ENCODE peak calls at places on chromosomes 11 and 22, in seven cellular contexts. One of them, this sample, is unnamed.

GRCh38 chr11:128342511-128343133 is 244.7 kb downstream of the ETS1 start:
- DNase-seq in type B pancreatic cell: no peak
- DNase-seq in naive thymus-derived CD8-positive, alpha-beta T cell: no peak
- DNase-seq in activated naive CD8-positive, alpha-beta T cell treated with anti-CD3 and anti-CD28 coated beads, Interleukin-2, amount 10 ng/mL, durations not matched to agents 7 days and 5 days: peak
- DNase-seq in osteoblast: no peak
- DNase-seq in mammary epithelial cell: peak
- DNase-seq in WERI-Rb-1: peak
- DNase-seq in this sample: peak

GRCh38 chr11:128026596-128026995 is 560.8 kb downstream of the ETS1 start:
- DNase-seq in type B pancreatic cell: no peak
- DNase-seq in mammary epithelial cell: peak
- DNase-seq in WERI-Rb-1: no peak
- DNase-seq in activated naive CD8-positive, alpha-beta T cell treated with anti-CD3 and anti-CD28 coated beads, Interleukin-2, amount 10 ng/mL, durations not matched to agents 7 days and 5 days: no peak
- DNase-seq in naive thymus-derived CD8-positive, alpha-beta T cell: no peak
- DNase-seq in osteoblast: peak
- DNase-seq in this sample: no peak

GRCh38 chr22:19478086-19478392 is 954 bp downstream of the UFD1 start:
- DNase-seq in osteoblast: peak
- DNase-seq in WERI-Rb-1: no peak
- DNase-seq in mammary epithelial cell: no peak
- DNase-seq in type B pancreatic cell: no peak
- DNase-seq in naive thymus-derived CD8-positive, alpha-beta T cell: no peak
- DNase-seq in activated naive CD8-positive, alpha-beta T cell treated with anti-CD3 and anti-CD28 coated beads, Interleukin-2, amount 10 ng/mL, durations not matched to agents 7 days and 5 days: no peak
- DNase-seq in this sample: no peak

GRCh38 chr11:59097113-59097708 is 9.8 kb upstream of the FAM111B start:
- DNase-seq in type B pancreatic cell: no peak
- DNase-seq in mammary epithelial cell: peak
- DNase-seq in naive thymus-derived CD8-positive, alpha-beta T cell: peak
- DNase-seq in WERI-Rb-1: peak
- DNase-seq in osteoblast: peak
- DNase-seq in activated naive CD8-positive, alpha-beta T cell treated with anti-CD3 and anti-CD28 coated beads, Interleukin-2, amount 10 ng/mL, durations not matched to agents 7 days and 5 days: peak
- DNase-seq in this sample: peak

GRCh38 chr11:123173040-123173855 is 21.8 kb downstream of the CLMP start:
- DNase-seq in osteoblast: peak
- DNase-seq in WERI-Rb-1: no peak
- DNase-seq in type B pancreatic cell: no peak
- DNase-seq in mammary epithelial cell: peak
- DNase-seq in naive thymus-derived CD8-positive, alpha-beta T cell: no peak
- DNase-seq in activated naive CD8-positive, alpha-beta T cell treated with anti-CD3 and anti-CD28 coated beads, Interleukin-2, amount 10 ng/mL, durations not matched to agents 7 days and 5 days: no peak
- DNase-seq in this sample: no peak

GRCh38 chr11:18522388-18522787 is 4.4 kb downstream of the TSG101 start:
- DNase-seq in mammary epithelial cell: no peak
- DNase-seq in activated naive CD8-positive, alpha-beta T cell treated with anti-CD3 and anti-CD28 coated beads, Interleukin-2, amount 10 ng/mL, durations not matched to agents 7 days and 5 days: no peak
- DNase-seq in type B pancreatic cell: no peak
- DNase-seq in osteoblast: no peak
- DNase-seq in WERI-Rb-1: no peak
- DNase-seq in naive thymus-derived CD8-positive, alpha-beta T cell: no peak
- DNase-seq in this sample: no peak

GRCh38 chr11:88231894-88232482 is 56.7 kb upstream of the RAB38 start:
- DNase-seq in mammary epithelial cell: peak
- DNase-seq in WERI-Rb-1: peak
- DNase-seq in osteoblast: peak
- DNase-seq in naive thymus-derived CD8-positive, alpha-beta T cell: peak
- DNase-seq in type B pancreatic cell: no peak
- DNase-seq in activated naive CD8-positive, alpha-beta T cell treated with anti-CD3 and anti-CD28 coated beads, Interleukin-2, amount 10 ng/mL, durations not matched to agents 7 days and 5 days: no peak
- DNase-seq in this sample: no peak

GRCh38 chr11:86484164-86484794 is 109.6 kb downstream of the CCDC81 start:
- DNase-seq in mammary epithelial cell: peak
- DNase-seq in naive thymus-derived CD8-positive, alpha-beta T cell: no peak
- DNase-seq in type B pancreatic cell: no peak
- DNase-seq in WERI-Rb-1: no peak
- DNase-seq in activated naive CD8-positive, alpha-beta T cell treated with anti-CD3 and anti-CD28 coated beads, Interleukin-2, amount 10 ng/mL, durations not matched to agents 7 days and 5 days: no peak
- DNase-seq in osteoblast: peak
- DNase-seq in this sample: no peak

GRCh38 chr11:119684361-119685072 is 44.5 kb downstream of the NECTIN1 start:
- DNase-seq in WERI-Rb-1: no peak
- DNase-seq in mammary epithelial cell: peak
- DNase-seq in type B pancreatic cell: no peak
- DNase-seq in naive thymus-derived CD8-positive, alpha-beta T cell: no peak
- DNase-seq in osteoblast: peak
- DNase-seq in activated naive CD8-positive, alpha-beta T cell treated with anti-CD3 and anti-CD28 coated beads, Interleukin-2, amount 10 ng/mL, durations not matched to agents 7 days and 5 days: no peak
- DNase-seq in this sample: no peak

GRCh38 chr22:50627914-50628542 is at the start of gene ARSA:
- DNase-seq in mammary epithelial cell: peak
- DNase-seq in activated naive CD8-positive, alpha-beta T cell treated with anti-CD3 and anti-CD28 coated beads, Interleukin-2, amount 10 ng/mL, durations not matched to agents 7 days and 5 days: peak
- DNase-seq in WERI-Rb-1: peak
- DNase-seq in type B pancreatic cell: peak
- DNase-seq in osteoblast: peak
- DNase-seq in naive thymus-derived CD8-positive, alpha-beta T cell: peak
- DNase-seq in this sample: peak

GRCh38 chr11:130636672-130637463 is 188.4 kb downstream of the ADAMTS15 start:
- DNase-seq in osteoblast: peak
- DNase-seq in naive thymus-derived CD8-positive, alpha-beta T cell: no peak
- DNase-seq in type B pancreatic cell: no peak
- DNase-seq in mammary epithelial cell: peak
- DNase-seq in WERI-Rb-1: no peak
- DNase-seq in activated naive CD8-positive, alpha-beta T cell treated with anti-CD3 and anti-CD28 coated beads, Interleukin-2, amount 10 ng/mL, durations not matched to agents 7 days and 5 days: no peak
- DNase-seq in this sample: no peak

GRCh38 chr22:45604239-45604711 is 67.4 kb upstream of the ATXN10 start:
- DNase-seq in osteoblast: peak
- DNase-seq in naive thymus-derived CD8-positive, alpha-beta T cell: no peak
- DNase-seq in type B pancreatic cell: no peak
- DNase-seq in activated naive CD8-positive, alpha-beta T cell treated with anti-CD3 and anti-CD28 coated beads, Interleukin-2, amount 10 ng/mL, durations not matched to agents 7 days and 5 days: no peak
- DNase-seq in mammary epithelial cell: peak
- DNase-seq in WERI-Rb-1: no peak
- DNase-seq in this sample: no peak

GRCh38 chr11:2730323-2731284 is 30.8 kb upstream of the KCNQ1OT1 start:
- DNase-seq in mammary epithelial cell: no peak
- DNase-seq in activated naive CD8-positive, alpha-beta T cell treated with anti-CD3 and anti-CD28 coated beads, Interleukin-2, amount 10 ng/mL, durations not matched to agents 7 days and 5 days: no peak
- DNase-seq in osteoblast: no peak
- DNase-seq in type B pancreatic cell: no peak
- DNase-seq in naive thymus-derived CD8-positive, alpha-beta T cell: no peak
- DNase-seq in WERI-Rb-1: no peak
- DNase-seq in this sample: no peak

GRCh38 chr22:18068381-18068988 is 9.3 kb upstream of the PEX26 start:
- DNase-seq in mammary epithelial cell: no peak
- DNase-seq in type B pancreatic cell: no peak
- DNase-seq in activated naive CD8-positive, alpha-beta T cell treated with anti-CD3 and anti-CD28 coated beads, Interleukin-2, amount 10 ng/mL, durations not matched to agents 7 days and 5 days: no peak
- DNase-seq in osteoblast: peak
- DNase-seq in WERI-Rb-1: no peak
- DNase-seq in naive thymus-derived CD8-positive, alpha-beta T cell: no peak
- DNase-seq in this sample: no peak

GRCh38 chr22:48235744-48236143 is 1473.3 kb downstream of the TBC1D22A start:
- DNase-seq in osteoblast: no peak
- DNase-seq in type B pancreatic cell: no peak
- DNase-seq in mammary epithelial cell: no peak
- DNase-seq in naive thymus-derived CD8-positive, alpha-beta T cell: no peak
- DNase-seq in WERI-Rb-1: no peak
- DNase-seq in activated naive CD8-positive, alpha-beta T cell treated with anti-CD3 and anti-CD28 coated beads, Interleukin-2, amount 10 ng/mL, durations not matched to agents 7 days and 5 days: no peak
- DNase-seq in this sample: no peak

GRCh38 chr11:72669527-72669926 is 4.7 kb downstream of the PDE2A start:
- DNase-seq in activated naive CD8-positive, alpha-beta T cell treated with anti-CD3 and anti-CD28 coated beads, Interleukin-2, amount 10 ng/mL, durations not matched to agents 7 days and 5 days: no peak
- DNase-seq in type B pancreatic cell: no peak
- DNase-seq in WERI-Rb-1: no peak
- DNase-seq in naive thymus-derived CD8-positive, alpha-beta T cell: no peak
- DNase-seq in mammary epithelial cell: no peak
- DNase-seq in osteoblast: no peak
- DNase-seq in this sample: no peak

GRCh38 chr22:17213976-17214375 is 5.3 kb downstream of the ADA2 start:
- DNase-seq in mammary epithelial cell: no peak
- DNase-seq in type B pancreatic cell: no peak
- DNase-seq in activated naive CD8-positive, alpha-beta T cell treated with anti-CD3 and anti-CD28 coated beads, Interleukin-2, amount 10 ng/mL, durations not matched to agents 7 days and 5 days: peak
- DNase-seq in osteoblast: peak
- DNase-seq in WERI-Rb-1: peak
- DNase-seq in naive thymus-derived CD8-positive, alpha-beta T cell: peak
- DNase-seq in this sample: no peak

This sample was measured in naive B cell.